ENCODE peak calls at places on chromosomes 6 and 20, in eight cellular contexts. W is activated T-cell treated with anti-CD3 and anti-CD28 coated beads for 1 hour; H is activated CD4-positive, alpha-beta T cell treated with anti-CD3 and anti-CD28 coated beads, Interleukin-2, amount 10 ng/mL, durations not matched to agents 7 days and 5 days; I is HS-5; L is CD8-positive, alpha-beta T cell; Z is HS-27A; B is esophagus squamous epithelium; D is pons. S is an unnamed sample.

GRCh38 chr6:88626460-88626859 is 337.0 kb downstream of the RNGTT start:
- DNase-seq in W (no peak), H (no peak), I (no peak), L (no peak), Z (no peak), B (no peak), D (no peak), S (no peak)

GRCh38 chr6:84854801-84855400 is 90.5 kb upstream of the TBX18 start:
- DNase-seq in W (no peak), H (no peak), I (no peak), L (no peak), Z (no peak), B (no peak), D (no peak), S (no peak)

GRCh38 chr6:67252663-67253062 is 1382.4 kb upstream of the ADGRB3 start:
- DNase-seq in W (no peak), H (no peak), I (peak; percentile 44), L (no peak), Z (no peak), B (no peak), D (no peak), S (no peak)

GRCh38 chr6:83853968-83854501 is 875 bp downstream of the RIPPLY2 start:
- DNase-seq in W (no peak), H (no peak), I (no peak), L (no peak), Z (no peak), B (no peak), D (peak; percentile 42), S (no peak)

GRCh38 chr6:85116475-85116874 is 333.4 kb upstream of the NT5E start:
- DNase-seq in W (no peak), H (no peak), I (no peak), L (no peak), Z (no peak), B (no peak), D (no peak), S (no peak)

GRCh38 chr20:57897156-57897874 is 187.5 kb upstream of the PMEPA1 start:
- DNase-seq in W (no peak), H (no peak), I (no peak), L (no peak), Z (no peak), B (no peak), D (no peak), S (no peak)

GRCh38 chr20:8213831-8214587 is 81.9 kb downstream of the PLCB1 start:
- DNase-seq in W (no peak), H (peak; percentile 13), I (no peak), L (no peak), Z (no peak), B (no peak), D (no peak), S (no peak)

GRCh38 chr6:84089081-84089480 is 55.5 kb downstream of the MRAP2 start:
- DNase-seq in W (no peak), H (no peak), I (no peak), L (no peak), Z (no peak), B (no peak), D (no peak), S (no peak)

GRCh38 chr6:38445321-38445720 is 194.4 kb downstream of the BTBD9 start:
- DNase-seq in W (no peak), H (no peak), I (no peak), L (no peak), Z (no peak), B (no peak), D (no peak), S (no peak)

GRCh38 chr6:116507324-116507723 is 4.1 kb upstream of the CALHM5 start:
- DNase-seq in W (no peak), H (no peak), I (no peak), L (no peak), Z (no peak), B (no peak), D (no peak), S (no peak)

GRCh38 chr6:155418017-155418749 is 37.5 kb downstream of the NOX3 start:
- DNase-seq in W (peak; percentile 51), H (peak; percentile 65), I (peak; percentile 35), L (no peak), Z (no peak), B (no peak), D (peak; percentile 26), S (peak; percentile 32)

GRCh38 chr20:63980317-63980805 is 571 bp upstream of the PRPF6 start:
- DNase-seq in W (no peak), H (peak; percentile 46), I (no peak), L (no peak), Z (no peak), B (no peak), D (peak; percentile 26), S (peak; percentile 19)

S was measured in left cardiac atrium.